ENCODE peak calls at places on chromosomes 12 and 14, in six cellular contexts. One of them, this sample, is unnamed.

GRCh38 chr12:64687816-64688599 is 71.2 kb downstream of the GNS start:
- DNase-seq in HCT116: no peak
- DNase-seq in H1: no peak
- DNase-seq in SK-N-SH: peak; percentile 34
- DNase-seq in K562: no peak
- DNase-seq in HepG2: peak; percentile 34
- DNase-seq in this sample: no peak

GRCh38 chr12:85325452-85325851 is 45.4 kb downstream of the ALX1 start:
- DNase-seq in HCT116: no peak
- DNase-seq in H1: no peak
- DNase-seq in K562: no peak
- DNase-seq in SK-N-SH: no peak
- DNase-seq in HepG2: no peak
- DNase-seq in this sample: no peak

GRCh38 chr14:76019676-76020075 is 34.1 kb downstream of the IFT43 start:
- DNase-seq in HepG2: no peak
- DNase-seq in K562: no peak
- DNase-seq in HCT116: no peak
- DNase-seq in SK-N-SH: no peak
- DNase-seq in H1: no peak
- DNase-seq in this sample: no peak

GRCh38 chr12:132619301-132620112 is 931 bp downstream of the P2RX2 start:
- DNase-seq in SK-N-SH: peak; percentile 58
- DNase-seq in H1: peak; percentile 63
- DNase-seq in K562: no peak
- DNase-seq in HCT116: no peak
- DNase-seq in HepG2: no peak
- DNase-seq in this sample: no peak

GRCh38 chr12:12072064-12072760 is 1.5 kb downstream of the BCL2L14 start:
- DNase-seq in SK-N-SH: no peak
- DNase-seq in HepG2: peak; percentile 38
- DNase-seq in HCT116: no peak
- DNase-seq in H1: no peak
- DNase-seq in K562: no peak
- DNase-seq in this sample: no peak

GRCh38 chr12:54563787-54564186 is 14.4 kb downstream of the PDE1B start:
- DNase-seq in H1: no peak
- DNase-seq in HepG2: no peak
- DNase-seq in K562: no peak
- DNase-seq in HCT116: no peak
- DNase-seq in SK-N-SH: no peak
- DNase-seq in this sample: no peak

GRCh38 chr12:132658149-132658905 is 28.8 kb downstream of the POLE start:
- DNase-seq in K562: no peak
- DNase-seq in HCT116: no peak
- DNase-seq in H1: no peak
- DNase-seq in HepG2: no peak
- DNase-seq in SK-N-SH: no peak
- DNase-seq in this sample: no peak

GRCh38 chr14:90495357-90496276 is 98.8 kb downstream of the CALM1 start:
- DNase-seq in HCT116: no peak
- DNase-seq in H1: peak; percentile 85
- DNase-seq in K562: peak; percentile 66
- DNase-seq in SK-N-SH: peak; percentile 28
- DNase-seq in HepG2: peak; percentile 53
- DNase-seq in this sample: no peak

GRCh38 chr12:539540-540310 is 80.0 kb downstream of the B4GALNT3 start:
- DNase-seq in K562: no peak
- DNase-seq in H1: no peak
- DNase-seq in HepG2: no peak
- DNase-seq in SK-N-SH: no peak
- DNase-seq in HCT116: no peak
- DNase-seq in this sample: no peak

GRCh38 chr14:104871656-104872468 is 6.8 kb downstream of the CEP170B start:
- DNase-seq in K562: no peak
- DNase-seq in H1: peak; percentile 41
- DNase-seq in HepG2: no peak
- DNase-seq in HCT116: no peak
- DNase-seq in SK-N-SH: no peak
- DNase-seq in this sample: no peak

GRCh38 chr12:55996715-55997534 is at the start of gene SUOX:
- DNase-seq in HCT116: peak; percentile 93
- DNase-seq in SK-N-SH: peak; percentile 96
- DNase-seq in HepG2: peak; percentile 98
- DNase-seq in K562: peak; percentile 99
- DNase-seq in H1: peak; percentile 90
- DNase-seq in this sample: peak; percentile 87

GRCh38 chr12:106329231-106329985 is 26.9 kb downstream of the TCP11L2 start:
- DNase-seq in K562: no peak
- DNase-seq in HepG2: no peak
- DNase-seq in H1: no peak
- DNase-seq in SK-N-SH: no peak
- DNase-seq in HCT116: no peak
- DNase-seq in this sample: no peak

DNA sequence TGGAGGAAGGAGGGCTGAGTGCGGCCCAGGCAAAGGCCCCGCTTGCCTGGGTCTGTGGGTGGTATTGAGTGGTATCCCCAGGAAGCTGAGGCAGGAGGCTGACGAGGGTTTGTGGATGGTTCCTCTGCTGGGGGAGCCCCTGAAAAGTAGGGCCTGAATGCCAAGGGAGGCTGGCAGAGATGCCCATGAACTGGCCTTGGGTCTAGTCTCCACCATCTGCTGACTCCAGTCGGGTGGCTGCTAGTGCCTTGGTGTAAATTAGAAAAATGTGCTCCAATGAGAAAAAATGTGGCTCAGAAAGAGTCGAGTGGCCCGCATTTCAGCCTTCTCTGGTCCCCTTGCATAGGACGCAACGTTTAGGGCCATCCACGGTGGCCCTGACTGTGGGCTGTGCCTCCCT is 181.2 kb upstream of the PRMT8 start:
- DNase-seq in HepG2: no peak
- DNase-seq in SK-N-SH: no peak
- DNase-seq in K562: no peak
- DNase-seq in HCT116: no peak
- DNase-seq in H1: no peak
- DNase-seq in this sample: no peak
- H3K4me1 ChIP-seq in HepG2: peaks cover 3% of the 10 kb centered on the region
- H3K4me1 ChIP-seq in SK-N-SH: peaks cover 15% of the 10 kb centered on the region
- H3K4me1 ChIP-seq in K562: no peaks in the 10 kb centered on the region
- H3K4me1 ChIP-seq in HCT116: peaks cover 41% of the 10 kb centered on the region
- H3K4me1 ChIP-seq in H1: no peaks in the 10 kb centered on the region
- H3K4me1 ChIP-seq in this sample: no peaks in the 10 kb centered on the region

DNA sequence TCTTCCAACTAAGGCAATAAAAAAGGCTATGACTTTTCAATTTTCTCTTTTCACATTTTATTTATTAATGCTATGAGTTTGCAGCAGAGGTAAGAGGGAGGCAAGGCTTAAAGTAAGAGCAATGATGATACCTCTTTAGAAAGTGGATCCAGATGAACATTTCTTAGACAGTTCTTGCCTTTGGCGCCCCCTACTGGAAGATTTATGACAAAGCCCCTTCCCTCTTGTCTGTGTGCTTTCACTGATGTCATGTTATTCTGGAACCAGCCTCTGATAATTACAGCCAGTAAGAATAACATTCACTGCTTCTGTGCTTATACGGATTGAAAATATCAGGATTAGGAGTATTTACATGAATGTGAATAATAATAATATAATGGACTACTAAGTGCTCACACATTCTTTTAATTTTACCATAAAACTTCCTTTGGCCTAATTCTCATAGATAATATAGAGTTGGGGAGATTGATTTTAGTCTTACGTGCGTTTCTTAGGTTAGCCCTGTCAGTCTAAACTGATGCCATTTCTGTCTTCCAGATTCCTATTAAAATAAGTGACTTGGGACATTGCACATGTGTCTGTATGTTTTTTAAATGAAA is 1929.9 kb upstream of the SEL1L start:
- DNase-seq in HCT116: no peak
- DNase-seq in H1: peak; percentile 56
- DNase-seq in K562: peak; percentile 2
- DNase-seq in SK-N-SH: peak; percentile 7
- DNase-seq in HepG2: peak; percentile 12
- DNase-seq in this sample: no peak
- TF ChIP-seq SIN3A in HCT116: no peak
- TF ChIP-seq SIN3A in H1: no peak
- TF ChIP-seq SIN3A in K562: no peak
- TF ChIP-seq SIN3A in SK-N-SH: no peak
- TF ChIP-seq SIN3A in HepG2: no peak
- TF ChIP-seq SIN3A in this sample: no peak

DNA sequence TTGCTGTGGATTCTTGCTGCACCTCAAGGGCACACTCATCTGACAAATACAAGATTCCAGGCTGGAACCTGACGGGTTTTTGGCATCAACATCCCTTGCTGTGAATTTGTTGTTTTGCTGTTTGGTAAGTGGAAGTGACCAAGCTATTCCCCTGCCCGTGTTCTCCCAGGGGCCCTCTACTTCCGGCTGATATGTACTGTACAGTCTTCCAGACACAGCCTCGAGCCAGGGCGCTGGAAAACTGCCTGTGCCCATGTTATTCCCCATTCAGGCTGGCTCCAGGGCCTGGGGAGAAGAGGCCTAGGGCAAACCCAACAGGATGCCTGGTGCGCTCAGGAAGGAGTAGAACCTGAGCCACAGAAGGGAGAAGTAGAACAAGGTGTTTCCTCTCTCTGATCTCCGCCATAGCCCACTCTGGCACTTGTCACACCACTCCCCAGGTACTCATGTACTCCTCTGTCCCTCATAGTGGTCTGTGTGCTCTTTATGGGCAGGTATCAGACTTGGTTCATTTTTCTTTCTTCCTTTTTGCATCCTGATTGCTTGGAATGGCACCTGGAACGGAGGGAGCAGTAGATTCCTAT is 67.8 kb upstream of the LTA4H start:
- DNase-seq in SK-N-SH: no peak
- DNase-seq in K562: no peak
- DNase-seq in H1: no peak
- DNase-seq in HCT116: no peak
- DNase-seq in HepG2: no peak
- DNase-seq in this sample: no peak
- H3K4me1 ChIP-seq in SK-N-SH: no peaks in the 10 kb centered on the region
- H3K4me1 ChIP-seq in K562: no peaks in the 10 kb centered on the region
- H3K4me1 ChIP-seq in H1: no peaks in the 10 kb centered on the region
- H3K4me1 ChIP-seq in HCT116: no peaks in the 10 kb centered on the region
- H3K4me1 ChIP-seq in HepG2: peaks cover 22% of the 10 kb centered on the region
- H3K4me1 ChIP-seq in this sample: no peaks in the 10 kb centered on the region

GRCh38 chr12:45276154-45276553 is 60.3 kb downstream of the ANO6 start:
- DNase-seq in K562: no peak
- DNase-seq in SK-N-SH: no peak
- DNase-seq in H1: no peak
- DNase-seq in HepG2: no peak
- DNase-seq in HCT116: no peak
- DNase-seq in this sample: no peak

GRCh38 chr12:45269407-45269741 is 53.5 kb downstream of the ANO6 start:
- DNase-seq in HCT116: no peak
- DNase-seq in HepG2: no peak
- DNase-seq in SK-N-SH: no peak
- DNase-seq in H1: no peak
- DNase-seq in K562: no peak
- DNase-seq in this sample: no peak

GRCh38 chr12:45278447-45278846 is 62.6 kb downstream of the ANO6 start:
- DNase-seq in SK-N-SH: no peak
- DNase-seq in K562: no peak
- DNase-seq in HepG2: no peak
- DNase-seq in H1: no peak
- DNase-seq in HCT116: no peak
- DNase-seq in this sample: no peak

GRCh38 chr12:45268672-45269406 is 52.9 kb downstream of the ANO6 start:
- DNase-seq in SK-N-SH: peak; percentile 58
- DNase-seq in HCT116: peak; percentile 56
- DNase-seq in H1: no peak
- DNase-seq in K562: peak; percentile 50
- DNase-seq in HepG2: peak; percentile 31
- DNase-seq in this sample: no peak

DNA sequence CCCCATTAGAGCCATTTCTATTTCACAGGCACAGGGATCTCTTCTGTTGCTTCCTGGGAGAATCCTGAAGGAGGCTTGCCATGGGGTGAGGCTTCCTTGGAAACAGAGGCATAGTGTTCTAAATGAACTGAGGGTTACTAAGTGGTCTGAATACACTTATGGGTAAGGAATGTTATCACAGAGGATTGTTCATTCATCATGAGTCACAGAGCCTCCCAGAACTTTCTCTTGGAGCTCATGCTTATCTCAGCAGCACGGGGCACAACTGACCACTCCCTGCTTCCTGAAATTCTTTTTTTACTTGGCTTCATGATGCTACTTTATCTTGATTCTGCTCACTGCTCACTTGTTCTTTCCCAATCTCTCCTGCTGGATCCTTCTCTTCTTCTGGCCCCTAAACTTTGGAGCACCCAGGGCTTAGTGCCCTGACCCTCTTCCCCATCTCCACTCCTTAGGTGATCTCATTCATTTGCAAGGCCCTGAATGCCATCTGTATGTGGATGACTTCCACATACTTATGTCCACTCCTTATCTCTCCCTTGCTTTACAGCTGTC is 57.9 kb downstream of the ANO6 start:
- DNase-seq in HCT116: peak; percentile 90
- DNase-seq in K562: peak; percentile 84
- DNase-seq in H1: no peak
- DNase-seq in HepG2: peak; percentile 45
- DNase-seq in SK-N-SH: no peak
- DNase-seq in this sample: peak; percentile 82
- TF ChIP-seq SIN3A in HCT116: no peak
- TF ChIP-seq SIN3A in K562: no peak
- TF ChIP-seq SIN3A in H1: no peak
- TF ChIP-seq SIN3A in HepG2: no peak
- TF ChIP-seq SIN3A in SK-N-SH: no peak
- TF ChIP-seq SIN3A in this sample: no peak